ENCODE peak calls at places on chromosomes 12 and 14, in six cellular contexts. H is tibial artery; C is bronchial epithelial cell; R is CD8-positive, alpha-beta T cell; Q is lower leg skin; F is neuronal stem cell. A is an unnamed sample.

GRCh38 chr12:55906056-55906455 is 21.6 kb downstream of the PYM1 start:
- DNase-seq in H (no peak), C (peak), R (no peak), Q (no peak), F (no peak), A (no peak)

GRCh38 chr14:105388976-105389375 is 9.4 kb upstream of the TEX22 start:
- DNase-seq in H (no peak), C (no peak), R (no peak), Q (no peak), F (no peak), A (no peak)

GRCh38 chr12:128609861-128610260 is 213.9 kb downstream of the SLC15A4 start:
- DNase-seq in H (peak), C (no peak), R (no peak), Q (no peak), F (peak), A (no peak)

GRCh38 chr12:27733791-27734190 is 23.2 kb downstream of the MRPS35 start:
- DNase-seq in H (no peak), C (no peak), R (no peak), Q (no peak), F (no peak), A (no peak)

GRCh38 chr12:32970465-32971110 is 74.0 kb upstream of the PKP2 start:
- DNase-seq in H (no peak), C (peak), R (no peak), Q (no peak), F (no peak), A (peak)

GRCh38 chr12:66352197-66352596 is 49.9 kb downstream of the HELB start:
- DNase-seq in H (no peak), C (peak), R (no peak), Q (no peak), F (no peak), A (no peak)

GRCh38 chr14:105148604-105149145 is 19.9 kb downstream of the JAG2 start:
- DNase-seq in H (no peak), C (no peak), R (peak), Q (no peak), F (no peak), A (no peak)

GRCh38 chr14:64465856-64466554 is 706 bp downstream of the AKAP5 start:
- DNase-seq in H (no peak), C (peak), R (no peak), Q (no peak), F (peak), A (peak)

GRCh38 chr14:52348279-52348678 is 34.2 kb downstream of the PTGER2 start:
- DNase-seq in H (no peak), C (no peak), R (no peak), Q (no peak), F (no peak), A (no peak)

GRCh38 chr14:68608235-68608962 is 184.5 kb downstream of the ZFP36L1 start:
- DNase-seq in H (peak), C (no peak), R (no peak), Q (peak), F (no peak), A (no peak)

GRCh38 chr14:65229431-65230286 is 127.3 kb upstream of the MAX start:
- DNase-seq in H (peak), C (no peak), R (peak), Q (peak), F (peak), A (peak)

GRCh38 chr12:3236345-3237153 is 159.4 kb downstream of the TSPAN9 start:
- DNase-seq in H (no peak), C (peak), R (no peak), Q (no peak), F (no peak), A (peak)

GRCh38 chr14:100588671-100589070 is 1.5 kb upstream of the BEGAIN start:
- DNase-seq in H (peak), C (no peak), R (no peak), Q (peak), F (no peak), A (no peak)

GRCh38 chr14:100547633-100548294 is 39.5 kb downstream of the BEGAIN start:
- DNase-seq in H (peak), C (peak), R (peak), Q (peak), F (no peak), A (peak)

GRCh38 chr12:92556141-92556540 is 146.6 kb upstream of the PLEKHG7 start:
- DNase-seq in H (no peak), C (no peak), R (no peak), Q (no peak), F (no peak), A (no peak)

GRCh38 chr12:95908573-95908972 is 33.8 kb downstream of the CCDC38 start:
- DNase-seq in H (no peak), C (no peak), R (no peak), Q (no peak), F (no peak), A (no peak)

GRCh38 chr14:58465425-58465824 is 37.9 kb downstream of the KIAA0586 start:
- DNase-seq in H (no peak), C (peak), R (no peak), Q (no peak), F (no peak), A (no peak)

GRCh38 chr12:12645485-12645884 is 33.8 kb downstream of the CREBL2 start:
- DNase-seq in H (no peak), C (peak), R (peak), Q (no peak), F (no peak), A (peak)

GRCh38 chr12:124744659-124745467 is 118.8 kb downstream of the SCARB1 start:
- DNase-seq in H (no peak), C (no peak), R (no peak), Q (no peak), F (no peak), A (peak)

GRCh38 chr12:128761305-128761880 is 62.4 kb downstream of the SLC15A4 start:
- DNase-seq in H (no peak), C (no peak), R (no peak), Q (no peak), F (no peak), A (no peak)

GRCh38 chr14:54565236-54566151 is 1.4 kb upstream of the SAMD4A start:
- DNase-seq in H (peak), C (peak), R (peak), Q (peak), F (peak), A (peak)

GRCh38 chr12:51752490-51752889 is 96.0 kb downstream of the FIGNL2 start:
- DNase-seq in H (no peak), C (peak), R (no peak), Q (no peak), F (peak), A (peak)

GRCh38 chr12:109489016-109489954 is 11.9 kb downstream of the UBE3B start:
- DNase-seq in H (no peak), C (no peak), R (no peak), Q (no peak), F (no peak), A (peak)

GRCh38 chr14:105465209-105466031 is 9.2 kb upstream of the CRIP2 start:
- DNase-seq in H (no peak), C (no peak), R (no peak), Q (no peak), F (no peak), A (no peak)

GRCh38 chr12:19382111-19382526 is 57.2 kb upstream of the AEBP2 start:
- DNase-seq in H (no peak), C (peak), R (no peak), Q (peak), F (no peak), A (peak)

GRCh38 chr14:57189070-57189469 is 79.6 kb downstream of the EXOC5 start:
- DNase-seq in H (no peak), C (peak), R (no peak), Q (no peak), F (no peak), A (no peak)

GRCh38 chr14:54333511-54333910 is 63.3 kb upstream of the CDKN3 start:
- DNase-seq in H (no peak), C (no peak), R (no peak), Q (no peak), F (no peak), A (no peak)

GRCh38 chr12:9742665-9743064 is 9.8 kb upstream of the CLECL1 start:
- DNase-seq in H (no peak), C (no peak), R (peak), Q (no peak), F (no peak), A (no peak)
- H3K4me3 ChIP-seq in H (no peak), C (no peak), R (peak), Q (no peak), F (no peak), A (no peak)

GRCh38 chr12:6328945-6329692 is 12.8 kb downstream of the TNFRSF1A start:
- DNase-seq in H (no peak), C (no peak), R (no peak), Q (no peak), F (no peak), A (no peak)
- H3K4me3 ChIP-seq in H (no peak), C (no peak), R (no peak), Q (no peak), F (no peak), A (no peak)

GRCh38 chr12:110936367-110937103 is 16.2 kb upstream of the MYL2 start:
- DNase-seq in H (no peak), C (no peak), R (no peak), Q (peak), F (no peak), A (no peak)

GRCh38 chr12:110932048-110932447 is 11.7 kb upstream of the MYL2 start:
- DNase-seq in H (no peak), C (no peak), R (no peak), Q (peak), F (no peak), A (no peak)

GRCh38 chr12:110933326-110933974 is 13.1 kb upstream of the MYL2 start:
- DNase-seq in H (peak), C (no peak), R (no peak), Q (peak), F (no peak), A (no peak)

GRCh38 chr12:110935588-110935987 is 15.2 kb upstream of the MYL2 start:
- DNase-seq in H (no peak), C (peak), R (no peak), Q (peak), F (no peak), A (no peak)

GRCh38 chr12:110934093-110934852 is 13.9 kb upstream of the MYL2 start:
- DNase-seq in H (peak), C (peak), R (no peak), Q (peak), F (no peak), A (peak)
- H3K4me3 ChIP-seq in H (no peak), C (no peak), R (no peak), Q (no peak), F (no peak), A (no peak)

GRCh38 chr12:76158518-76159321 is 74.2 kb upstream of the NAP1L1 start:
- DNase-seq in H (no peak), C (peak), R (peak), Q (peak), F (peak), A (peak)
- H3K4me3 ChIP-seq in H (no peak), C (no peak), R (no peak), Q (no peak), F (no peak), A (no peak)

DNA sequence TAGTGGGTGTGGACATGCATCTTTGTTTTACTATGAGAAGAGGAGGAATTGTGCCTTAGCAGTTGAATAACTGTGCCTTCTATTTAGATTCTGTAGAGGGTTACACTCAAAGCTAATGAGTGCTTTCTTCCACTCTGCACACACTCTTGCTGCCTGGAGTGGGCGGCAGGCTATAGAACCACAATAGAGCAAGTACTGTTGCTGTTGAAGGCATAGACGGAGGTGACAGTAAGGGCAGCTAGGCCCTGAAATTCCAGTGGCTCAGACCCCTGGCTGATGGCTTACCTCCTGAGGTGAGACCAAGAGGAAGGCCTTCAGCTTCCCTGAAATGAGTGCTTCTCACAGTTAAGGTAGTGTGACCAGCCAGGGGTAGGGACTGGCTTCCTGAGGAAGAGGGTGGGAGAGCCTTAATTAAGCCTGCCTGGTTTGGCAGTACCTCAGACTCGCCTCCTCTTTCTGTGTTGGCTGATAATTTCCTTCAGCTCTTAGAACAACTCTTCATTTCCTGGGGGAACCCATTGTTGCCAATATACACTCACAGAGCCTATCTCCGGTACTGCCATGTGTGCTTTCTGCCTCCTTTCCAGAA is 24.7 kb downstream of the SUSD6 start:
- DNase-seq in H (no peak), C (no peak), R (no peak), Q (no peak), F (no peak), A (no peak)
- H3K4me3 ChIP-seq in H (no peak), C (no peak), R (no peak), Q (no peak), F (no peak), A (no peak)

DNA sequence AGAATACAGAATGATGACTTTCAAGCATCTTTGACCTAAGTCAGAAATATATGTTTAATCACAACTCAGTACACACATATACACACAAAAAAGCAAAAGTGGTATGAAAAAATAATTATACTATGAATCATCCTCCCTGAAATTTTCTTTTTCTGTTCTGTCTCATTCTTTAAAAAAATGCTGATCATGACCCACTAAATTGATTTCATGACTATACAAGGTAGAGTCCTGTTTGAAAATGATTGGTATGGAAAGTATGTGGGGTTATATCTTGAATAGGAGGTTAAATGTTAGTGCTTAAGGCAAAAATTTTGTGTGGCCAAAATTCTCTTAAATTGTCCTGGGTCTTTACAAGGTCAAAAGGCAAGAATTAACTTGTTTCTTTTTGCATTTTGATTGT is 80.4 kb downstream of the SUDS3 start:
- DNase-seq in H (no peak), C (peak), R (no peak), Q (no peak), F (no peak), A (no peak)
- H3K4me3 ChIP-seq in H (no peak), C (no peak), R (no peak), Q (no peak), F (no peak), A (no peak)